ENCODE peak calls at places on chromosome 18, in seven cellular contexts. G, W, L, D, O, C and I are unnamed samples.

GRCh38 chr18:23502516-23503037 is 734 bp upstream of the RMC1 start:
- DNase-seq in G (no peak), W (no peak), L (no peak), D (no peak), O (no peak), C (no peak), I (no peak)

GRCh38 chr18:10304853-10305252 is 149.6 kb upstream of the APCDD1 start:
- DNase-seq in G (peak), W (peak), L (no peak), D (peak), O (no peak), C (no peak), I (no peak)

GRCh38 chr18:26473721-26474120 is 74.6 kb downstream of the KCTD1 start:
- DNase-seq in G (peak), W (no peak), L (no peak), D (no peak), O (no peak), C (no peak), I (no peak)

GRCh38 chr18:2985628-2986027 is 27.3 kb downstream of the LPIN2 start:
- DNase-seq in G (peak), W (peak), L (no peak), D (peak), O (no peak), C (no peak), I (peak)

GRCh38 chr18:79434611-79435010 is 38.9 kb downstream of the NFATC1 start:
- DNase-seq in G (no peak), W (no peak), L (no peak), D (no peak), O (no peak), C (no peak), I (no peak)

GRCh38 chr18:77650799-77651385 is 401.2 kb downstream of the GALR1 start:
- DNase-seq in G (peak), W (peak), L (peak), D (peak), O (peak), C (peak), I (peak)

GRCh38 chr18:58338961-58339722 is 289.7 kb downstream of the ALPK2 start:
- DNase-seq in G (peak), W (peak), L (peak), D (no peak), O (no peak), C (peak), I (no peak)

GRCh38 chr18:75858754-75859153 is 431.3 kb upstream of the SMIM21 start:
- DNase-seq in G (no peak), W (no peak), L (no peak), D (no peak), O (no peak), C (no peak), I (no peak)

GRCh38 chr18:907880-908512 is 3.3 kb downstream of the ADCYAP1 start:
- DNase-seq in G (no peak), W (no peak), L (peak), D (no peak), O (no peak), C (peak), I (no peak)

GRCh38 chr18:3466051-3466450 is 16.1 kb downstream of the TGIF1 start:
- DNase-seq in G (peak), W (peak), L (no peak), D (peak), O (no peak), C (no peak), I (no peak)

GRCh38 chr18:59663096-59663495 is 34.1 kb downstream of the CCBE1 start:
- DNase-seq in G (no peak), W (no peak), L (no peak), D (no peak), O (no peak), C (no peak), I (no peak)

GRCh38 chr18:39845086-39845485 is 2109.9 kb upstream of the PIK3C3 start:
- DNase-seq in G (no peak), W (no peak), L (no peak), D (no peak), O (no peak), C (no peak), I (no peak)

GRCh38 chr18:57819671-57820460 is 16.8 kb upstream of the ATP8B1 start:
- DNase-seq in G (peak), W (peak), L (peak), D (no peak), O (peak), C (no peak), I (no peak)

GRCh38 chr18:33916200-33916599 is 308.5 kb downstream of the NOL4 start:
- DNase-seq in G (no peak), W (no peak), L (no peak), D (no peak), O (no peak), C (peak), I (no peak)

GRCh38 chr18:40485318-40485717 is 1469.7 kb upstream of the PIK3C3 start:
- DNase-seq in G (peak), W (peak), L (no peak), D (no peak), O (no peak), C (no peak), I (no peak)

GRCh38 chr18:74229891-74230290 is 61.9 kb downstream of the CYB5A start:
- DNase-seq in G (no peak), W (no peak), L (no peak), D (no peak), O (no peak), C (no peak), I (no peak)

GRCh38 chr18:39935598-39935997 is 2019.4 kb upstream of the PIK3C3 start:
- DNase-seq in G (no peak), W (no peak), L (no peak), D (no peak), O (no peak), C (no peak), I (no peak)

GRCh38 chr18:29652797-29653196 is 1389.7 kb downstream of the DSC3 start:
- DNase-seq in G (no peak), W (no peak), L (no peak), D (peak), O (no peak), C (no peak), I (no peak)

GRCh38 chr18:63505566-63506335 is 29.0 kb downstream of the SERPINB5 start:
- DNase-seq in G (peak), W (peak), L (no peak), D (peak), O (no peak), C (peak), I (peak)

GRCh38 chr18:62555135-62555534 is 32.3 kb downstream of the ZCCHC2 start:
- DNase-seq in G (peak), W (peak), L (no peak), D (peak), O (no peak), C (no peak), I (no peak)

GRCh38 chr18:22977847-22978701 is 44.9 kb downstream of the RBBP8 start:
- DNase-seq in G (peak), W (peak), L (no peak), D (no peak), O (peak), C (no peak), I (no peak)

GRCh38 chr18:21897811-21898210 is 157.2 kb downstream of the MIB1 start:
- DNase-seq in G (peak), W (peak), L (no peak), D (peak), O (peak), C (peak), I (peak)

GRCh38 chr18:5546660-5547059 is 2.9 kb upstream of the EPB41L3 start:
- DNase-seq in G (peak), W (peak), L (no peak), D (peak), O (no peak), C (peak), I (no peak)

DNA sequence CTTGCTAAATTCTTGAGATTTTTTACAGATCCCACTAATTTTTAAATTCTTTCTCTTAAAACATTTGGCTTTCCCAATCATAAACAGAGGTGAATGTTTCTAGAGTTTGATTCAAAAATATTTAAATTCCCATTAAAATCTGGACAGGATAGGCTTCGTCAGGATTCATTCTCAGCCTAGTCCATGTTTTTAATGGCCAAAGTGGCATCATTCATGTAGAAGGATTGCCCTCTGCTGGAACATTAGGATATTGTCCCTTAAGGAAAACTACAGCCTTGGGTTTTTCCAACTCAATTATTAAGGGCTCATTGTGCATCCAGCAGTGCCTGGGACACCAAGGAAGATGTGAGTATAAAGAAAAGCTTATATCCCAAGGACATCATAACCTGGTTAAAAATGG is 71.7 kb downstream of the TPGS2 start:
- DNase-seq in G (peak), W (peak), L (no peak), D (peak), O (peak), C (no peak), I (no peak)
- TF ChIP-seq CTCF in G (peak), W (peak), L (peak), D (peak), O (peak), C (peak), I (peak)

GRCh38 chr18:45237639-45238038 is 377.6 kb upstream of the SLC14A2 start:
- DNase-seq in G (no peak), W (no peak), L (no peak), D (no peak), O (no peak), C (no peak), I (no peak)
- TF ChIP-seq CTCF in G (no peak), W (no peak), L (no peak), D (no peak), O (no peak), C (no peak), I (no peak)

GRCh38 chr18:7953085-7953958 is 386.2 kb downstream of the PTPRM start:
- DNase-seq in G (no peak), W (no peak), L (no peak), D (no peak), O (no peak), C (no peak), I (peak)
- TF ChIP-seq CTCF in G (no peak), W (no peak), L (no peak), D (no peak), O (no peak), C (no peak), I (no peak)

GRCh38 chr18:32889620-32890593 is 117.1 kb upstream of the KLHL14 start:
- DNase-seq in G (no peak), W (no peak), L (no peak), D (no peak), O (no peak), C (peak), I (no peak)

GRCh38 chr18:32888311-32888710 is 115.5 kb upstream of the KLHL14 start:
- DNase-seq in G (no peak), W (no peak), L (no peak), D (no peak), O (no peak), C (no peak), I (no peak)

GRCh38 chr18:32893915-32894314 is 121.1 kb upstream of the KLHL14 start:
- DNase-seq in G (no peak), W (peak), L (no peak), D (peak), O (no peak), C (no peak), I (no peak)

GRCh38 chr18:32891130-32891529 is 118.3 kb upstream of the KLHL14 start:
- DNase-seq in G (no peak), W (no peak), L (no peak), D (no peak), O (no peak), C (no peak), I (no peak)

DNA sequence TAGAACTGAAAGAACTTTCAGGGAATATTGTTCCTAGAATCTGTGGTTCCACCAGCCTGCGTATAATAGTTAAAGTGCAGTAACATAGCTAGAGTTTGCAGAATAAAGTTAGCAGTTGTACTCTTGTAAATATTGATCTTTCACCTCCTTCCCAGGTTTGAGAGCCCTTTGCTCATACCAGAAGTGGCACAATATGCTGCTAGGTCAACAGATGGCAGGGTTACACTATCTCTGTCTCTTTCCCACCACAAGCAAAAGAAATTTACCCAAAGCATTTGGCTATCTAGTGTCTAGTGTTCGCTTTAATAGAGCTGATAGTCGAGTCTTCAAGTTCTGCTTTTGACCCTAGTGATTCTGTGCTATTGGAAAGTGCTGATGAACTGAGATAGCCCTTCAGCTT is 119.0 kb upstream of the KLHL14 start:
- DNase-seq in G (no peak), W (no peak), L (no peak), D (no peak), O (no peak), C (no peak), I (no peak)
- TF ChIP-seq CTCF in G (no peak), W (no peak), L (no peak), D (no peak), O (no peak), C (no peak), I (no peak)